ENCODE peak calls at places on chromosomes 16 and 17, in seven cellular contexts. T is CD8-positive, alpha-beta memory T cell; Q is sigmoid colon; B is RWPE2; S is pancreas; J is transverse colon; X is GM23248. C is an unnamed sample. For H3K4me1 and H3K27me3, the result is how much of the 10 kb centered on the place peaks cover.

GRCh38 chr17:64084086-64084939 is 45.6 kb downstream of the ERN1 start:
- DNase-seq in T (no peak), Q (no peak), B (no peak), S (no peak), J (peak), X (peak), C (no peak)

GRCh38 chr16:23679274-23679985 is 741 bp downstream of the PLK1 start:
- DNase-seq in T (no peak), Q (no peak), B (peak), S (peak), J (peak), X (no peak), C (peak)

GRCh38 chr17:1943432-1943802 is 81.7 kb downstream of the RTN4RL1 start:
- DNase-seq in T (no peak), Q (no peak), B (no peak), S (no peak), J (no peak), X (no peak), C (no peak)

GRCh38 chr16:10949424-10949970 is 5.1 kb downstream of the CLEC16A start:
- DNase-seq in T (no peak), Q (no peak), B (no peak), S (no peak), J (peak), X (peak), C (no peak)

GRCh38 chr17:78879679-78880186 is 23.3 kb downstream of the CEP295NL start:
- DNase-seq in T (no peak), Q (peak), B (no peak), S (peak), J (peak), X (peak), C (peak)

GRCh38 chr16:14182999-14183398 is 111.9 kb downstream of the MRTFB start:
- DNase-seq in T (no peak), Q (no peak), B (no peak), S (no peak), J (no peak), X (no peak), C (no peak)

GRCh38 chr16:56284521-56284920 is 93.2 kb downstream of the GNAO1 start:
- DNase-seq in T (no peak), Q (no peak), B (no peak), S (no peak), J (no peak), X (no peak), C (no peak)

GRCh38 chr16:4142268-4142667 is 26.0 kb upstream of the ADCY9 start:
- DNase-seq in T (peak), Q (no peak), B (no peak), S (no peak), J (no peak), X (peak), C (no peak)

GRCh38 chr16:70809392-70810060 is 8.6 kb upstream of the VAC14 start:
- DNase-seq in T (no peak), Q (no peak), B (no peak), S (no peak), J (no peak), X (no peak), C (no peak)

GRCh38 chr16:19179890-19180490 is 11.9 kb downstream of the SYT17 start:
- DNase-seq in T (no peak), Q (peak), B (no peak), S (peak), J (peak), X (peak), C (peak)

GRCh38 chr17:7955414-7956042 is 23.5 kb downstream of the CNTROB start:
- DNase-seq in T (no peak), Q (no peak), B (no peak), S (no peak), J (no peak), X (peak), C (no peak)

GRCh38 chr17:61635913-61636432 is 45.0 kb upstream of the NACA2 start:
- DNase-seq in T (peak), Q (no peak), B (no peak), S (no peak), J (peak), X (peak), C (no peak)

GRCh38 chr16:29710227-29711219 is 31.5 kb downstream of the QPRT start:
- DNase-seq in T (peak), Q (no peak), B (no peak), S (no peak), J (no peak), X (peak), C (no peak)

GRCh38 chr16:424033-424622 is 1.3 kb upstream of the RAB11FIP3 start:
- DNase-seq in T (no peak), Q (peak), B (peak), S (peak), J (peak), X (peak), C (peak)

GRCh38 chr16:56927471-56927870 is 4.5 kb upstream of the HERPUD1 start:
- DNase-seq in T (no peak), Q (no peak), B (no peak), S (no peak), J (no peak), X (no peak), C (no peak)

GRCh38 chr16:66913711-66914110 is 5.0 kb downstream of the CDH16 start:
- DNase-seq in T (no peak), Q (no peak), B (no peak), S (peak), J (no peak), X (no peak), C (no peak)

GRCh38 chr17:29103341-29103740 is 60.4 kb downstream of the PIPOX start:
- DNase-seq in T (no peak), Q (no peak), B (no peak), S (no peak), J (no peak), X (no peak), C (no peak)

GRCh38 chr16:3762080-3762750 is 44.9 kb upstream of the TRAP1 start:
- DNase-seq in T (no peak), Q (no peak), B (no peak), S (no peak), J (no peak), X (no peak), C (no peak)

GRCh38 chr17:47208744-47209488 is at the start of gene MYL4:
- DNase-seq in T (no peak), Q (no peak), B (no peak), S (no peak), J (no peak), X (no peak), C (peak)

GRCh38 chr16:67108931-67109406 is 772 bp upstream of the PHAF1 start:
- DNase-seq in T (no peak), Q (no peak), B (no peak), S (peak), J (no peak), X (no peak), C (no peak)

GRCh38 chr16:89170346-89171215 is 967 bp upstream of the CDH15 start:
- DNase-seq in T (no peak), Q (no peak), B (no peak), S (peak), J (peak), X (no peak), C (peak)

GRCh38 chr16:4016648-4017047 is 99.6 kb downstream of the ADCY9 start:
- DNase-seq in T (no peak), Q (no peak), B (no peak), S (no peak), J (no peak), X (peak), C (no peak)

GRCh38 chr16:67856927-67857546 is 9.5 kb upstream of the CENPT start:
- DNase-seq in T (no peak), Q (no peak), B (no peak), S (no peak), J (no peak), X (no peak), C (no peak)

GRCh38 chr16:4521971-4522623 is 16.5 kb downstream of the CDIP1 start:
- DNase-seq in T (no peak), Q (no peak), B (no peak), S (peak), J (no peak), X (no peak), C (peak)

GRCh38 chr16:31331141-31331764 is 23.7 kb upstream of the ITGAX start:
- DNase-seq in T (peak), Q (peak), B (no peak), S (peak), J (no peak), X (no peak), C (no peak)

GRCh38 chr17:11928436-11928835 is 68.8 kb downstream of the ZNF18 start:
- DNase-seq in T (no peak), Q (no peak), B (no peak), S (no peak), J (no peak), X (no peak), C (no peak)

GRCh38 chr16:57478396-57479024 is 7.8 kb downstream of the DOK4 start:
- DNase-seq in T (no peak), Q (no peak), B (no peak), S (peak), J (no peak), X (no peak), C (no peak)

GRCh38 chr17:2179615-2180295 is 123.8 kb downstream of the SMG6 start:
- DNase-seq in T (no peak), Q (peak), B (no peak), S (no peak), J (peak), X (peak), C (peak)

GRCh38 chr17:2089021-2089422 is 34.1 kb downstream of the HIC1 start:
- DNase-seq in T (no peak), Q (no peak), B (no peak), S (no peak), J (no peak), X (peak), C (peak)

GRCh38 chr17:36934144-36934758 is 3.0 kb upstream of the LHX1 start:
- DNase-seq in T (no peak), Q (no peak), B (peak), S (peak), J (no peak), X (no peak), C (no peak)

GRCh38 chr17:36931697-36932382 is 5.4 kb upstream of the LHX1 start:
- DNase-seq in T (no peak), Q (no peak), B (no peak), S (no peak), J (no peak), X (no peak), C (no peak)

GRCh38 chr17:36931096-36931696 is 6.1 kb upstream of the LHX1 start:
- DNase-seq in T (no peak), Q (no peak), B (no peak), S (no peak), J (no peak), X (no peak), C (no peak)

GRCh38 chr17:36933174-36934143 is 3.8 kb upstream of the LHX1 start:
- DNase-seq in T (no peak), Q (no peak), B (no peak), S (no peak), J (no peak), X (no peak), C (no peak)

GRCh38 chr17:36932383-36933173 is 4.7 kb upstream of the LHX1 start:
- DNase-seq in T (no peak), Q (no peak), B (no peak), S (no peak), J (no peak), X (no peak), C (no peak)
- H3K4me1 ChIP-seq in T (half or more), Q (half or more), B (under half), S (under half), J (half or more), X (under half), C (under half)

GRCh38 chr17:81323083-81323369 is 27.9 kb upstream of the SLC38A10 start:
- DNase-seq in T (no peak), Q (no peak), B (no peak), S (no peak), J (no peak), X (no peak), C (no peak)

GRCh38 chr17:81322271-81323082 is 27.4 kb upstream of the SLC38A10 start:
- DNase-seq in T (peak), Q (no peak), B (no peak), S (peak), J (no peak), X (peak), C (no peak)

GRCh38 chr17:81325057-81325973 is 30.2 kb upstream of the SLC38A10 start:
- DNase-seq in T (no peak), Q (no peak), B (no peak), S (no peak), J (no peak), X (no peak), C (no peak)

GRCh38 chr17:81324177-81324905 is 29.2 kb upstream of the SLC38A10 start:
- DNase-seq in T (no peak), Q (no peak), B (no peak), S (no peak), J (no peak), X (no peak), C (no peak)

GRCh38 chr17:81323411-81323868 is 28.3 kb upstream of the SLC38A10 start:
- DNase-seq in T (no peak), Q (no peak), B (no peak), S (no peak), J (no peak), X (peak), C (no peak)
- H3K27me3 ChIP-seq in T (under half), Q (under half), B (under half), S (under half), J (under half), X (under half), C (under half)

DNA sequence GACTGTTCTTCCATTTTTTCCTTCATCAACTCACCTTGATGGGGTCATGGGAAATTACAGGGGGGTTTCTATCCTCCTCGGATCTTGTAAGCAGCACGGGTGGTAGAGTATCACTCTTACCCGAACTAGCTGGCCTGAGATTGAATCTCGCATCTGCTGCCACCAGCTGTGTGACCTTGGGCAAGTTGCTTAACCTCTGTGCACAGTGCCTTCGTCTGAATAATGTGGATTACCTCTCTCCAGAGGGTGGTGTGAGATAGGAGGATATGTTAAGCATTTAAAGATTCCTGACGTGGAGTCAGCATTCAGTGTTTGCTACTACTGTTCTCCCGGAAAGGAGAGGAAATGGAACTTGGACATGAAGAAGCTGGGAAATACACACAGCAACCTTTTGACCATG is 24.4 kb downstream of the LASP1 start:
- DNase-seq in T (no peak), Q (no peak), B (no peak), S (no peak), J (no peak), X (no peak), C (no peak)
- H3K4me1 ChIP-seq in T (half or more), Q (half or more), B (under half), S (under half), J (under half), X (under half), C (under half)

DNA sequence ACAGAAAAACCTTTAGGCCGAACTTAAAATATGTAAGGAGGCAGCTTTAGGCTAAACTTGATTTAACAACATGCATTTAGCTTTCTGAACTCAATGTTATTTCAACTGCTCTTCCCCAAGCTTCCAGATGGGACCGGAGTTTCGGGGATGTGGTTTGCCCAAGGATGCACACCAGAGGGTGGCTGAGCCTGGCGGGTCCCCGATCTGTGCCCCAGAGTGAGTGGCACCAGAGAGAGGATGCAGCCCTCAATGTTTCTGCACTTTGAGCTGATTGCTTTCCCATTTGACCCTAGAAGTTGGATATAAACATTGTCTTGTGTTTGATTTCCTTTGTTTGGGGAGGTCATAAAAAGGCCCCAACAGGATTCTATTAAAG is 348.0 kb upstream of the TNRC6C start:
- DNase-seq in T (no peak), Q (no peak), B (peak), S (no peak), J (no peak), X (no peak), C (no peak)
- H3K27me3 ChIP-seq in T (under half), Q (under half), B (under half), S (under half), J (under half), X (under half), C (under half)